ENCODE peak calls at places on chromosomes 13 and 19, in seven cellular contexts. One of them, this sample, is unnamed.

GRCh38 chr19:49889687-49890348 is 6.9 kb downstream of the IL4I1 start:
- DNase-seq in ovary: peak; percentile 82
- DNase-seq in mammary epithelial cell: peak; percentile 51
- DNase-seq in H1: peak; percentile 94
- DNase-seq in tibial artery: peak; percentile 69
- DNase-seq in psoas muscle: peak; percentile 82
- DNase-seq in AG04449: no peak
- DNase-seq in this sample: no peak

GRCh38 chr13:82636119-82636518 is 1246.2 kb downstream of the SLITRK1 start:
- DNase-seq in ovary: no peak
- DNase-seq in mammary epithelial cell: peak; percentile 68
- DNase-seq in tibial artery: no peak
- DNase-seq in AG04449: no peak
- DNase-seq in H1: no peak
- DNase-seq in psoas muscle: no peak
- DNase-seq in this sample: no peak

GRCh38 chr13:29886446-29886845 is 36.0 kb upstream of the UBL3 start:
- DNase-seq in tibial artery: no peak
- DNase-seq in mammary epithelial cell: no peak
- DNase-seq in AG04449: no peak
- DNase-seq in psoas muscle: no peak
- DNase-seq in H1: no peak
- DNase-seq in ovary: no peak
- DNase-seq in this sample: no peak

GRCh38 chr19:19067276-19068072 is 3.7 kb downstream of the SLC25A42 start:
- DNase-seq in ovary: no peak
- DNase-seq in psoas muscle: peak; percentile 49
- DNase-seq in tibial artery: peak; percentile 51
- DNase-seq in H1: no peak
- DNase-seq in AG04449: no peak
- DNase-seq in mammary epithelial cell: no peak
- DNase-seq in this sample: no peak

GRCh38 chr19:10797078-10797477 is 38.9 kb downstream of the TMED1 start:
- DNase-seq in mammary epithelial cell: no peak
- DNase-seq in tibial artery: no peak
- DNase-seq in ovary: no peak
- DNase-seq in H1: no peak
- DNase-seq in AG04449: no peak
- DNase-seq in psoas muscle: no peak
- DNase-seq in this sample: no peak

GRCh38 chr13:23579886-23580706 is 9.9 kb downstream of the TNFRSF19 start:
- DNase-seq in ovary: no peak
- DNase-seq in AG04449: no peak
- DNase-seq in mammary epithelial cell: no peak
- DNase-seq in tibial artery: no peak
- DNase-seq in H1: peak; percentile 63
- DNase-seq in psoas muscle: no peak
- DNase-seq in this sample: no peak

GRCh38 chr19:18194208-18194530 is 1.2 kb downstream of the MPV17L2 start:
- DNase-seq in AG04449: no peak
- DNase-seq in H1: no peak
- DNase-seq in ovary: no peak
- DNase-seq in mammary epithelial cell: no peak
- DNase-seq in psoas muscle: no peak
- DNase-seq in tibial artery: no peak
- DNase-seq in this sample: no peak

GRCh38 chr13:79870766-79871165 is 389.8 kb downstream of the NDFIP2 start:
- DNase-seq in H1: no peak
- DNase-seq in AG04449: no peak
- DNase-seq in tibial artery: no peak
- DNase-seq in mammary epithelial cell: peak; percentile 55
- DNase-seq in psoas muscle: no peak
- DNase-seq in ovary: no peak
- DNase-seq in this sample: no peak

GRCh38 chr13:67462098-67462497 is 232.0 kb upstream of the PCDH9 start:
- DNase-seq in H1: no peak
- DNase-seq in psoas muscle: no peak
- DNase-seq in mammary epithelial cell: no peak
- DNase-seq in tibial artery: no peak
- DNase-seq in AG04449: no peak
- DNase-seq in ovary: no peak
- DNase-seq in this sample: no peak

GRCh38 chr19:5091576-5092215 is 122.8 kb downstream of the KDM4B start:
- DNase-seq in mammary epithelial cell: no peak
- DNase-seq in psoas muscle: peak; percentile 43
- DNase-seq in H1: no peak
- DNase-seq in AG04449: no peak
- DNase-seq in ovary: peak; percentile 63
- DNase-seq in tibial artery: peak; percentile 39
- DNase-seq in this sample: no peak

GRCh38 chr19:11408591-11408990 is 10.5 kb downstream of the RGL3 start:
- DNase-seq in tibial artery: no peak
- DNase-seq in mammary epithelial cell: no peak
- DNase-seq in psoas muscle: no peak
- DNase-seq in ovary: no peak
- DNase-seq in AG04449: no peak
- DNase-seq in H1: no peak
- DNase-seq in this sample: no peak

GRCh38 chr19:48999481-49000325 is 6.0 kb downstream of the RUVBL2 start:
- DNase-seq in mammary epithelial cell: peak; percentile 52
- DNase-seq in H1: peak; percentile 88
- DNase-seq in tibial artery: no peak
- DNase-seq in psoas muscle: peak; percentile 56
- DNase-seq in AG04449: no peak
- DNase-seq in ovary: no peak
- DNase-seq in this sample: peak; percentile 43

GRCh38 chr13:40897058-40897457 is 107.6 kb downstream of the SLC25A15 start:
- DNase-seq in tibial artery: no peak
- DNase-seq in ovary: no peak
- DNase-seq in H1: no peak
- DNase-seq in mammary epithelial cell: no peak
- DNase-seq in psoas muscle: no peak
- DNase-seq in AG04449: no peak
- DNase-seq in this sample: no peak

GRCh38 chr13:113646921-113647340 is 11.1 kb downstream of the ATP4B start:
- DNase-seq in AG04449: no peak
- DNase-seq in H1: no peak
- DNase-seq in psoas muscle: no peak
- DNase-seq in tibial artery: no peak
- DNase-seq in mammary epithelial cell: no peak
- DNase-seq in ovary: peak; percentile 9
- DNase-seq in this sample: no peak

GRCh38 chr13:21657538-21657937 is 13.3 kb upstream of the FGF9 start:
- DNase-seq in psoas muscle: no peak
- DNase-seq in mammary epithelial cell: peak; percentile 83
- DNase-seq in ovary: no peak
- DNase-seq in AG04449: peak; percentile 7
- DNase-seq in H1: no peak
- DNase-seq in tibial artery: no peak
- DNase-seq in this sample: peak; percentile 50

GRCh38 chr19:6443986-6444385 is 10.4 kb upstream of the SLC25A41 start:
- DNase-seq in ovary: no peak
- DNase-seq in tibial artery: no peak
- DNase-seq in psoas muscle: no peak
- DNase-seq in mammary epithelial cell: no peak
- DNase-seq in H1: no peak
- DNase-seq in AG04449: no peak
- DNase-seq in this sample: no peak

GRCh38 chr13:46817081-46817480 is 20.1 kb upstream of the ESD start:
- DNase-seq in mammary epithelial cell: no peak
- DNase-seq in psoas muscle: no peak
- DNase-seq in H1: no peak
- DNase-seq in tibial artery: no peak
- DNase-seq in ovary: no peak
- DNase-seq in AG04449: no peak
- DNase-seq in this sample: no peak

GRCh38 chr13:24264976-24265375 is 44.4 kb upstream of the C1QTNF9 start:
- DNase-seq in H1: no peak
- DNase-seq in ovary: no peak
- DNase-seq in tibial artery: no peak
- DNase-seq in psoas muscle: no peak
- DNase-seq in AG04449: no peak
- DNase-seq in mammary epithelial cell: peak; percentile 2
- DNase-seq in this sample: no peak

GRCh38 chr13:60226507-60226906 is 62.8 kb upstream of the DIAPH3 start:
- DNase-seq in tibial artery: no peak
- DNase-seq in H1: no peak
- DNase-seq in mammary epithelial cell: peak; percentile 8
- DNase-seq in AG04449: no peak
- DNase-seq in psoas muscle: no peak
- DNase-seq in ovary: no peak
- DNase-seq in this sample: peak; percentile 8

GRCh38 chr13:74325106-74325505 is 190.9 kb upstream of the KLF12 start:
- DNase-seq in ovary: peak; percentile 16
- DNase-seq in H1: no peak
- DNase-seq in mammary epithelial cell: peak; percentile 31
- DNase-seq in psoas muscle: no peak
- DNase-seq in tibial artery: no peak
- DNase-seq in AG04449: peak; percentile 51
- DNase-seq in this sample: peak; percentile 67

DNA sequence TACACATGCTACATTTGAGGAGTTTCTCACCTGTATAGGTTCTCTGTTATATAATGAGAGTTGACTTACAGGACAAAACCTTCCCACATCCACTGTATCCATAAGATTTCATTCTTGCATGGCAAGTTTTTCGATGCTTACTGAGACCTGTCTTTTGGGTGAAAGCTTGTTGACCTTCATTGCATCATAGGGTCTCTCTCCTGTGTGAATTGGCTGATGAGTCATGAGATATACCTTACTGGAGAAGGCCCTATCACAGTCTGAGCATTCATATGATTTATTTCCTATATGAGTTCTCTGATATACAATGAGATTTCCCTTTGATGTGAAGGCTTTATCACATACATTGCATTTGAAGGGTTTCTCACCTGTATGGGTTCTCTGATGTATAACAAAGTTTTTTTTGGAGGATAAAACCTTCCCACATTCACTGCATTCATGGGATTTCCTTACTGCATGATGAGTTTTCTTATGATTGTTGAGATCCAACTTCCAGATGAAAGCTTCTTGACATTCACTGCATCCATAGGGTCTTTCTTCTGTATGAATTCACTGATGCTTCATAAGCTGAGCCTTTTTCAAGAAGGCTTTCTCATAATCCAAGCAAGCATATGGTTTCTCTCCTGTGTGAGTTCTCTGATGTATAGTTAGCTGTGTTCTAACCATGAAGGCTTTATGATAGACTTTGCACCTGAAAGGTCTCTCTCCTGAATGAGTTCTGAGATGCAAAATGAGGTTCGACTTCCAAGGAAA is 25.7 kb downstream of the ZNF577 start:
- DNase-seq in ovary: no peak
- DNase-seq in AG04449: no peak
- DNase-seq in H1: no peak
- DNase-seq in mammary epithelial cell: no peak
- DNase-seq in tibial artery: no peak
- DNase-seq in psoas muscle: no peak
- DNase-seq in this sample: no peak
- H3K4me3 ChIP-seq in ovary: no peak overlapping the region
- H3K4me3 ChIP-seq in AG04449: no peak overlapping the region
- H3K4me3 ChIP-seq in H1: no peak overlapping the region
- H3K4me3 ChIP-seq in mammary epithelial cell: no peak overlapping the region
- H3K4me3 ChIP-seq in tibial artery: no peak overlapping the region
- H3K4me3 ChIP-seq in psoas muscle: no peak overlapping the region
- H3K4me3 ChIP-seq in this sample: no peak overlapping the region

GRCh38 chr19:12783849-12784393 is 7.4 kb upstream of the JUNB start:
- DNase-seq in tibial artery: no peak
- DNase-seq in psoas muscle: peak; percentile 59
- DNase-seq in mammary epithelial cell: peak; percentile 76
- DNase-seq in H1: no peak
- DNase-seq in AG04449: no peak
- DNase-seq in ovary: no peak
- DNase-seq in this sample: no peak
- H3K4me3 ChIP-seq in tibial artery: no peak overlapping the region
- H3K4me3 ChIP-seq in psoas muscle: peak overlapping the region; percentile 7
- H3K4me3 ChIP-seq in mammary epithelial cell: no peak overlapping the region
- H3K4me3 ChIP-seq in H1: no peak overlapping the region
- H3K4me3 ChIP-seq in AG04449: no peak overlapping the region
- H3K4me3 ChIP-seq in ovary: no peak overlapping the region
- H3K4me3 ChIP-seq in this sample: no peak overlapping the region

DNA sequence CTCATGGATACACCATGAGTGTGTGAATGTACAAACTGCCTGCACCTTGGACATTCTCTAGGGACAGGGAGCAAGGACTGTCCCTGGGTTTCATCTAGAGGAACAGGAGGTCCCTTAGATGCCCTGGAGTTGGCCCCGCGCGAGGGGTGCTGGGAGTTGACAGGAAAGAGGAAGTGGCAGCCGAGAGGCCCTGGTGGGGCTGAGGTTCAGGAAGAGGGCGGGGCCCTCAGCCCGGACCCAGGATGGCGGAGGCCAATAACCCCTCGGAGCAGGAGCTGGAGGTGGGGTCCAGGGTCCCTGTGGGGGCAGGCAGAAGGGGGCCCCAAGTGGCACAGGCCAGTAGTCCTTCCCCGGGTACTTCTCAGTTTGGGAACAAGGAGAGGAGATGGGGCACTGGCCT is 6.9 kb downstream of the PKN1 start:
- DNase-seq in psoas muscle: peak; percentile 71
- DNase-seq in ovary: no peak
- DNase-seq in tibial artery: peak; percentile 80
- DNase-seq in H1: no peak
- DNase-seq in mammary epithelial cell: no peak
- DNase-seq in AG04449: no peak
- DNase-seq in this sample: no peak
- H3K4me3 ChIP-seq in psoas muscle: peak overlapping the region; percentile 32
- H3K4me3 ChIP-seq in ovary: no peak overlapping the region
- H3K4me3 ChIP-seq in tibial artery: no peak overlapping the region
- H3K4me3 ChIP-seq in H1: no peak overlapping the region
- H3K4me3 ChIP-seq in mammary epithelial cell: no peak overlapping the region
- H3K4me3 ChIP-seq in AG04449: no peak overlapping the region
- H3K4me3 ChIP-seq in this sample: no peak overlapping the region

GRCh38 chr13:77729502-77730221 is 32.2 kb downstream of the SLAIN1 start:
- DNase-seq in AG04449: no peak
- DNase-seq in H1: no peak
- DNase-seq in mammary epithelial cell: no peak
- DNase-seq in ovary: no peak
- DNase-seq in tibial artery: no peak
- DNase-seq in psoas muscle: no peak
- DNase-seq in this sample: no peak
- H3K4me3 ChIP-seq in AG04449: no peak overlapping the region
- H3K4me3 ChIP-seq in H1: no peak overlapping the region
- H3K4me3 ChIP-seq in mammary epithelial cell: no peak overlapping the region
- H3K4me3 ChIP-seq in ovary: no peak overlapping the region
- H3K4me3 ChIP-seq in tibial artery: no peak overlapping the region
- H3K4me3 ChIP-seq in psoas muscle: no peak overlapping the region
- H3K4me3 ChIP-seq in this sample: no peak overlapping the region